ENCODE peak calls at places on chromosomes 1 and 21, in four cellular contexts. One of them, this sample, is unnamed.

GRCh38 chr21:42541618-42542017 is 28.0 kb downstream of the SLC37A1 start:
- DNase-seq in bronchial epithelial cell: no peak
- DNase-seq in neural progenitor cell: no peak
- DNase-seq in A549: no peak
- DNase-seq in this sample: no peak

GRCh38 chr1:109598655-109599054 is 20.8 kb downstream of the GNAT2 start:
- DNase-seq in A549: no peak
- DNase-seq in bronchial epithelial cell: no peak
- DNase-seq in neural progenitor cell: peak
- DNase-seq in this sample: no peak

GRCh38 chr1:25819496-25820246 is at the start of gene MTFR1L:
- DNase-seq in neural progenitor cell: peak
- DNase-seq in A549: peak
- DNase-seq in bronchial epithelial cell: peak
- DNase-seq in this sample: peak

GRCh38 chr1:6259491-6260362 is 1.2 kb downstream of the GPR153 start:
- DNase-seq in A549: peak
- DNase-seq in bronchial epithelial cell: peak
- DNase-seq in neural progenitor cell: peak
- DNase-seq in this sample: peak

GRCh38 chr1:89989791-89990190 is 5.1 kb upstream of the ZNF326 start:
- DNase-seq in neural progenitor cell: no peak
- DNase-seq in bronchial epithelial cell: no peak
- DNase-seq in A549: no peak
- DNase-seq in this sample: no peak

GRCh38 chr1:13807213-13807612 is 107.2 kb downstream of the PRDM2 start:
- DNase-seq in neural progenitor cell: peak
- DNase-seq in A549: peak
- DNase-seq in bronchial epithelial cell: peak
- DNase-seq in this sample: peak

GRCh38 chr21:35019631-35020032 is 29.5 kb downstream of the RUNX1 start:
- DNase-seq in bronchial epithelial cell: no peak
- DNase-seq in neural progenitor cell: no peak
- DNase-seq in A549: peak
- DNase-seq in this sample: peak

GRCh38 chr1:68087184-68087583 is 36.8 kb upstream of the DIRAS3 start:
- DNase-seq in neural progenitor cell: no peak
- DNase-seq in bronchial epithelial cell: peak
- DNase-seq in A549: no peak
- DNase-seq in this sample: no peak

GRCh38 chr1:187474266-187474665 is 645.5 kb downstream of the PLA2G4A start:
- DNase-seq in neural progenitor cell: no peak
- DNase-seq in bronchial epithelial cell: peak
- DNase-seq in A549: no peak
- DNase-seq in this sample: no peak

GRCh38 chr1:30523055-30524020 is 200.0 kb downstream of the MATN1 start:
- DNase-seq in bronchial epithelial cell: peak
- DNase-seq in neural progenitor cell: no peak
- DNase-seq in A549: no peak
- DNase-seq in this sample: no peak

GRCh38 chr1:180912801-180913616 is at the start of gene KIAA1614:
- DNase-seq in A549: no peak
- DNase-seq in neural progenitor cell: peak
- DNase-seq in bronchial epithelial cell: no peak
- DNase-seq in this sample: peak

GRCh38 chr21:36385233-36385908 is at the start of gene CHAF1B:
- DNase-seq in neural progenitor cell: peak
- DNase-seq in A549: peak
- DNase-seq in bronchial epithelial cell: peak
- DNase-seq in this sample: peak

GRCh38 chr1:57770236-57770635 is 346.4 kb upstream of the DAB1 start:
- DNase-seq in neural progenitor cell: no peak
- DNase-seq in A549: no peak
- DNase-seq in bronchial epithelial cell: no peak
- DNase-seq in this sample: no peak

DNA sequence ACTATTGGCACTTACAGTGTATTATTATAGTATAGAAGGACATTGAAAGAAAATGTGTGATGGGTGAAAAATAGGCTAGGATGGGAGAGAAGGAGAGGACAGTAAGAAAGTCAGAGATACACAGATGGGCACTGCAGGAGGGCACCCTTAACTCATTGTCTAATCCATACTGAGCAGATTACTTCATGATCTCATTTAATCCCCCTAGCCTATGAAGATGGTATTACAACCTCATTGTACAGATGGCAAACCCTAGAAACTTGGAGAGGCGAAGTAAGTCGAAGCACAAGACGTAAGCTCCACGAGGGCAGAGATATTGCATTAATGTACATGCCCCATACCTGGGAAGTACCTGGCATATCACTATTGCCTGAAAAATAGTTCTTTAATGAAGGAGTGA is 346.9 kb upstream of the DAB1 start:
- DNase-seq in bronchial epithelial cell: peak
- DNase-seq in A549: no peak
- DNase-seq in neural progenitor cell: peak
- DNase-seq in this sample: no peak
- TF ChIP-seq CTCF in bronchial epithelial cell: peak
- TF ChIP-seq CTCF in A549: no peak
- TF ChIP-seq CTCF in neural progenitor cell: peak
- TF ChIP-seq CTCF in this sample: no peak

DNA sequence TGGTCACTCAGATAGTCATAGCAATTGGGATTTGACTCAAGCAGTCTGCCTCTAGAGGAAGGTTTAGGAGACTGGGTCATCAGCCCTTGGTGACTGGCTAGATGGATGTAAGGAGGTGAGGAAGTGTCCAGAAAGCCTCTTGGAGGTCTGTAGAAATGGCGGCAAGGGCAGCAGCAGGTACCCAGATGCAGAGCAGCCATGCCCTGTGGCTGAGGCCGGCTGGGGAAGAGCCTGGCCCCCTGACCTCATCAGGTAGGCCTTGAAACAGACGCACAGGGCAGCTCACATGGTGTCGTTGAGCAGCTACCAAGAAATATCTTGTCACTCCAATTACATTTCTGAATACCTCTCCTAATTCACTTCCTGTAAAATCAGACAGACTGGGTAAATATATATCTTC is 98.2 kb downstream of the DMRTB1 start:
- DNase-seq in bronchial epithelial cell: no peak
- DNase-seq in A549: no peak
- DNase-seq in neural progenitor cell: no peak
- DNase-seq in this sample: no peak
- TF ChIP-seq CTCF in bronchial epithelial cell: no peak
- TF ChIP-seq CTCF in A549: no peak
- TF ChIP-seq CTCF in neural progenitor cell: no peak
- TF ChIP-seq CTCF in this sample: no peak

DNA sequence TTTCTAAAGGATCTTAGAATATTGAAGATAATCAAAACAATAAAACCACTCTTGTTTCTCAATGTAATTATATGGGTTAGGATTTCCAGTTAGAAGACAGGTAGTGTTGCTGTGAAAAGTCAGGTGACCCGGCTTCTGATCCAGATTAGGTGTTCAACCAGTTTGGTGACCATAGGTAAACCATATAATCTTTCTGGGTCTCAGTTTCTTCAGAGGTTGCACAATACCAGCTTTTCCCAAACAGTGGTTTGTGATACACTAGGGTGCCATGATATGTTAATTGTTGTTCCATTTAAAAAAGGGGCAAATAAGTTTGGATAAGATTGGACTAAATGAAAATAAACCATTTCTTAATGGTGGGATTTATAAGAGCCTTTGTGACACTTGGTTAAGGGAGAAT is 64.5 kb upstream of the DMRTA2 start:
- DNase-seq in neural progenitor cell: no peak
- DNase-seq in A549: no peak
- DNase-seq in bronchial epithelial cell: no peak
- DNase-seq in this sample: no peak
- TF ChIP-seq CTCF in neural progenitor cell: no peak
- TF ChIP-seq CTCF in A549: no peak
- TF ChIP-seq CTCF in bronchial epithelial cell: no peak
- TF ChIP-seq CTCF in this sample: no peak

GRCh38 chr1:113109908-113110554 is 37.0 kb downstream of the LRIG2 start:
- DNase-seq in A549: peak
- DNase-seq in neural progenitor cell: no peak
- DNase-seq in bronchial epithelial cell: peak
- DNase-seq in this sample: no peak
- TF ChIP-seq CTCF in A549: no peak
- TF ChIP-seq CTCF in neural progenitor cell: no peak
- TF ChIP-seq CTCF in bronchial epithelial cell: no peak
- TF ChIP-seq CTCF in this sample: no peak

GRCh38 chr1:2132222-2133038 is 62.1 kb downstream of the FAAP20 start:
- DNase-seq in neural progenitor cell: peak
- DNase-seq in bronchial epithelial cell: peak
- DNase-seq in A549: no peak
- DNase-seq in this sample: no peak
- TF ChIP-seq CTCF in neural progenitor cell: peak
- TF ChIP-seq CTCF in bronchial epithelial cell: no peak
- TF ChIP-seq CTCF in A549: no peak
- TF ChIP-seq CTCF in this sample: no peak

GRCh38 chr1:237736372-237737029 is 154.2 kb downstream of the ZP4 start:
- DNase-seq in A549: no peak
- DNase-seq in neural progenitor cell: peak
- DNase-seq in bronchial epithelial cell: no peak
- DNase-seq in this sample: peak
- TF ChIP-seq CTCF in A549: no peak
- TF ChIP-seq CTCF in neural progenitor cell: peak
- TF ChIP-seq CTCF in bronchial epithelial cell: no peak
- TF ChIP-seq CTCF in this sample: no peak

GRCh38 chr1:207868769-207869721 is 41.9 kb downstream of the CD34 start:
- DNase-seq in bronchial epithelial cell: peak
- DNase-seq in neural progenitor cell: peak
- DNase-seq in A549: peak
- DNase-seq in this sample: peak
- TF ChIP-seq CTCF in bronchial epithelial cell: peak
- TF ChIP-seq CTCF in neural progenitor cell: peak
- TF ChIP-seq CTCF in A549: peak
- TF ChIP-seq CTCF in this sample: peak

GRCh38 chr1:245380790-245381535 is 226.2 kb downstream of the KIF26B start:
- DNase-seq in neural progenitor cell: peak
- DNase-seq in A549: peak
- DNase-seq in bronchial epithelial cell: no peak
- DNase-seq in this sample: no peak
- TF ChIP-seq CTCF in neural progenitor cell: peak
- TF ChIP-seq CTCF in A549: peak
- TF ChIP-seq CTCF in bronchial epithelial cell: no peak
- TF ChIP-seq CTCF in this sample: no peak

DNA sequence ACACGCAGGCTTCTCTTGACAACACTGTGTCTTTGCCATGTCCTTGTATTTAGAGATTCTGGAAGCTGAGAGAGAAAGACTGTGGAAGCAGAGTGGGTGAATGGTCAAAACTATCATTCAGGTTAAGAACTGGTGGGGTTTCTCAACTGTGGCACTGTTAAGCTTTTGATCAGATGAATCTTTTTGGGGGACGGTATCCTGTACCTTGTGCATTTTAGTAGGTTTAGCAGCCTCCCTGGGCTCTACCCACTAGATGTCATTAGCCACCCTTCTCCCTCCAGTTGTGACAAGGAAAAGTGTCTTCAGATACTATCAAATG is 39.4 kb downstream of the ATP1A1 start:
- DNase-seq in bronchial epithelial cell: no peak
- DNase-seq in A549: no peak
- DNase-seq in neural progenitor cell: no peak
- DNase-seq in this sample: no peak
- TF ChIP-seq CTCF in bronchial epithelial cell: no peak
- TF ChIP-seq CTCF in A549: no peak
- TF ChIP-seq CTCF in neural progenitor cell: no peak
- TF ChIP-seq CTCF in this sample: no peak

GRCh38 chr1:22291057-22291456 is 148.2 kb upstream of the WNT4 start:
- DNase-seq in bronchial epithelial cell: no peak
- DNase-seq in A549: no peak
- DNase-seq in neural progenitor cell: no peak
- DNase-seq in this sample: no peak

GRCh38 chr1:22290611-22291010 is 147.7 kb upstream of the WNT4 start:
- DNase-seq in bronchial epithelial cell: no peak
- DNase-seq in A549: no peak
- DNase-seq in neural progenitor cell: no peak
- DNase-seq in this sample: no peak

GRCh38 chr1:22291494-22291893 is 148.6 kb upstream of the WNT4 start:
- DNase-seq in A549: no peak
- DNase-seq in bronchial epithelial cell: no peak
- DNase-seq in neural progenitor cell: no peak
- DNase-seq in this sample: no peak

GRCh38 chr1:22290157-22290556 is 147.3 kb upstream of the WNT4 start:
- DNase-seq in neural progenitor cell: no peak
- DNase-seq in A549: no peak
- DNase-seq in bronchial epithelial cell: no peak
- DNase-seq in this sample: no peak

DNA sequence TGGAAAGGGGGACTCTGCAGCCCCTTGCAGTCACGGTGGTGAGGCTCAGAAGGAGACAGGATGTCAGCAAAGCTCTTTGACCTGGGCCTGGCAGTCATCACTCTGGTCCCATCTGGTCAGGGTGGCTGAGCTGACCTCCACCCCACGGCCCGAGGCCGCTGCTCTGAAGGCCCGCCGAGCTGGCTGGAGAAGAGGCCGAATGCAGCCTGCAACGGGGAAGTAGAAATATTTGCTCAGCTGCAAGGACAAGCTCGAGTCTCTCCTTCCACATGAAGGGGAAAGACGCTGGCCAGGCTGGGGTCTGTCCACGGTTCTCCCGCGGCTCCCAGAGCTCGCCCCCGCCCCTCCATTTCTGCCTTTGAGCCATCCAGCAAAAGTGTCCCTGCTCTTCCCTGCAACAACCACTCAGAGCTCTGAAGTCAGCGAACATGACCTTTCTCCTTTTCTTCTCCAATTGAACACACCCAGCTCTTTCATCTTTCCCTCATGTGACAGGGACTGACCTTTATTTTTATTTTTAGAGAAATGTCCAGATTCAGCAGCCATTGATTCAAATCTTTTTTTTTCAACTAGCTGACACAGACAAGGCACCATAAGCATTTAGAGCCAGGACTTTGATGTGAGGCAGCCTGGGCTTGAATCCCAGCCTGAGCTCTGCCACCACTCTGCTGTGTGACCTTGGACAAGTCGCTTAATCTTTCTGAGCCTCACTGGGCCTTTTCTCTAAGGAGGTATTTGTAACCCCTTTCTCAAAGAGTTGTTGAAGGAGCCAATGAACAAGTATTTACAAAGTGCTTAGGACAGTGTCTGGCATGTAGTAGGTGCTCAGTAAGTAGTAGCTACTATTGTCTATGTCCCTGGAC is 149.3 kb upstream of the WNT4 start:
- DNase-seq in bronchial epithelial cell: no peak
- DNase-seq in A549: no peak
- DNase-seq in neural progenitor cell: no peak
- DNase-seq in this sample: no peak
- TF ChIP-seq CTCF in bronchial epithelial cell: no peak
- TF ChIP-seq CTCF in A549: no peak
- TF ChIP-seq CTCF in neural progenitor cell: no peak
- TF ChIP-seq CTCF in this sample: no peak

This sample was measured in Calu3.